ENCODE peak calls at places on chromosomes 7 and 10, in seven cellular contexts. S is HT1080; J is right cardiac atrium; G is HCT116; M is left ventricle myocardium inferior; P is Calu3; B is stimulated activated CD4-positive, alpha-beta T cell treated with anti-CD3 and anti-CD28 coated beads, Interleukin-4, amount 100 ng/mL, for 1 hour. W is an unnamed sample.

GRCh38 chr10:79492839-79493238 is 19.5 kb upstream of the EIF5AL1 start:
- DNase-seq in S (no peak), J (no peak), G (no peak), M (no peak), P (no peak), B (no peak), W (no peak)

GRCh38 chr7:16732828-16733227 is 20.7 kb upstream of the TSPAN13 start:
- DNase-seq in S (no peak), J (no peak), G (no peak), M (no peak), P (no peak), B (no peak), W (no peak)

GRCh38 chr10:12434277-12434676 is 84.9 kb downstream of the CAMK1D start:
- DNase-seq in S (no peak), J (no peak), G (no peak), M (no peak), P (no peak), B (no peak), W (no peak)

GRCh38 chr7:36487756-36488336 is 98.2 kb downstream of the ANLN start:
- DNase-seq in S (peak), J (no peak), G (peak), M (no peak), P (peak), B (no peak), W (no peak)

GRCh38 chr10:84193327-84193726 is 1.0 kb upstream of the CDHR1 start:
- DNase-seq in S (no peak), J (no peak), G (no peak), M (no peak), P (no peak), B (no peak), W (no peak)

GRCh38 chr7:17408904-17409290 is 110.4 kb downstream of the AHR start:
- DNase-seq in S (no peak), J (no peak), G (no peak), M (no peak), P (no peak), B (no peak), W (no peak)

GRCh38 chr7:73999664-74000420 is 28.1 kb upstream of the ELN start:
- DNase-seq in S (no peak), J (peak), G (no peak), M (no peak), P (no peak), B (no peak), W (no peak)

GRCh38 chr7:103679156-103680132 is 233.4 kb upstream of the SLC26A5 start:
- DNase-seq in S (no peak), J (no peak), G (no peak), M (no peak), P (no peak), B (no peak), W (no peak)

GRCh38 chr7:28192786-28193581 is 12.4 kb upstream of the JAZF1 start:
- DNase-seq in S (no peak), J (no peak), G (no peak), M (no peak), P (no peak), B (no peak), W (no peak)

GRCh38 chr7:6442114-6442513 is 5.6 kb downstream of the DAGLB start:
- DNase-seq in S (no peak), J (no peak), G (no peak), M (no peak), P (no peak), B (no peak), W (no peak)

GRCh38 chr7:27633062-27633461 is 29.6 kb downstream of the HIBADH start:
- DNase-seq in S (no peak), J (no peak), G (no peak), M (no peak), P (no peak), B (no peak), W (no peak)

GRCh38 chr7:73974101-73974947 is 53.6 kb upstream of the ELN start:
- DNase-seq in S (no peak), J (no peak), G (no peak), M (no peak), P (no peak), B (no peak), W (no peak)

GRCh38 chr7:149669121-149669818 is 104.1 kb downstream of the ZNF467 start:
- DNase-seq in S (peak), J (no peak), G (peak), M (no peak), P (no peak), B (no peak), W (peak)

GRCh38 chr7:94907420-94908203 is at the start of gene PPP1R9A:
- DNase-seq in S (peak), J (peak), G (peak), M (peak), P (peak), B (no peak), W (no peak)

GRCh38 chr7:139702313-139702731 is 75.5 kb downstream of the HIPK2 start:
- DNase-seq in S (no peak), J (no peak), G (no peak), M (no peak), P (no peak), B (no peak), W (no peak)

GRCh38 chr10:13859979-13860619 is 273.3 kb downstream of the PRPF18 start:
- DNase-seq in S (no peak), J (no peak), G (no peak), M (no peak), P (no peak), B (no peak), W (no peak)

GRCh38 chr10:122422266-122422980 is 32.0 kb upstream of the ARMS2 start:
- DNase-seq in S (no peak), J (no peak), G (no peak), M (no peak), P (no peak), B (no peak), W (peak)

GRCh38 chr10:63627881-63628296 is 106.7 kb downstream of the REEP3 start:
- DNase-seq in S (no peak), J (no peak), G (no peak), M (no peak), P (no peak), B (no peak), W (no peak)

GRCh38 chr10:119364941-119365340 is 157.6 kb downstream of the GRK5 start:
- DNase-seq in S (no peak), J (no peak), G (no peak), M (no peak), P (no peak), B (no peak), W (no peak)

GRCh38 chr7:44189286-44189992 is at the start of gene GCK:
- DNase-seq in S (no peak), J (no peak), G (no peak), M (no peak), P (no peak), B (no peak), W (no peak)